ENCODE peak calls at places on chromosomes 7 and 10, in four cellular contexts. W is pancreas, Y is NCI-H2029 treated with DMSO at 0.1 percent for 48 hours, P is A172. M is an unnamed sample.
A peak's percentile ranks its signal among the peaks of the same experiment; 100 is the strongest.

GRCh38 chr10:33208166-33208565 is 126.3 kb downstream of the NRP1 start:
- DNase-seq in W (no peak), Y (no peak), P (no peak), M (no peak)

GRCh38 chr10:100370976-100371706 is 24.1 kb downstream of the SCD start:
- DNase-seq in W (peak; percentile 60), Y (no peak), P (peak; percentile 90), M (no peak)

GRCh38 chr7:19351756-19352155 is 206.5 kb upstream of the FERD3L start:
- DNase-seq in W (no peak), Y (no peak), P (no peak), M (no peak)

GRCh38 chr7:149865437-149865836 is 8.3 kb upstream of the ATP6V0E2 start:
- DNase-seq in W (no peak), Y (no peak), P (no peak), M (no peak)

GRCh38 chr7:3518546-3518945 is 217.5 kb downstream of the SDK1 start:
- DNase-seq in W (no peak), Y (no peak), P (no peak), M (peak; percentile 61)

GRCh38 chr10:125217986-125218675 is 57.8 kb upstream of the CTBP2 start:
- DNase-seq in W (no peak), Y (no peak), P (peak; percentile 4), M (no peak)

GRCh38 chr10:114489521-114490310 is 85.4 kb upstream of the AFAP1L2 start:
- DNase-seq in W (no peak), Y (no peak), P (peak; percentile 22), M (no peak)

GRCh38 chr10:75452997-75453396 is 21.6 kb downstream of the LRMDA start:
- DNase-seq in W (no peak), Y (no peak), P (no peak), M (no peak)